ENCODE peak calls at places on chromosomes 6 and 20, in four cellular contexts. A is HCT116, U is H1, I is K562. J is an unnamed sample.
A peak's percentile ranks its signal among the peaks of the same experiment; 100 is the strongest.

GRCh38 chr20:4153251-4153650 is 137.9 kb upstream of the RNF24 start:
- DNase-seq in A (no peak), U (no peak), I (no peak), J (no peak)

GRCh38 chr20:561437-562231 is 18.0 kb upstream of the CSNK2A1 start:
- DNase-seq in A (peak; percentile 73), U (peak; percentile 83), I (peak; percentile 48), J (peak; percentile 39)

GRCh38 chr6:164346631-164347030 is 932.1 kb downstream of the QKI start:
- DNase-seq in A (no peak), U (no peak), I (peak; percentile 56), J (no peak)

GRCh38 chr20:36839150-36839549 is 36.8 kb upstream of the TLDC2 start:
- DNase-seq in A (no peak), U (no peak), I (no peak), J (no peak)

GRCh38 chr6:75849329-75850025 is 100.4 kb downstream of the MYO6 start:
- DNase-seq in A (no peak), U (no peak), I (no peak), J (peak; percentile 66)

GRCh38 chr6:32833599-32834155 is 4.9 kb downstream of the TAP2 start:
- DNase-seq in A (no peak), U (no peak), I (no peak), J (no peak)

GRCh38 chr6:35391240-35391968 is 49.0 kb downstream of the PPARD start:
- DNase-seq in A (peak; percentile 70), U (no peak), I (no peak), J (no peak)

GRCh38 chr20:10281911-10282310 is 63.3 kb downstream of the SNAP25 start:
- DNase-seq in A (no peak), U (no peak), I (no peak), J (no peak)

GRCh38 chr6:44386364-44386928 is 1.1 kb upstream of the CDC5L start:
- DNase-seq in A (no peak), U (no peak), I (no peak), J (peak; percentile 35)

GRCh38 chr20:34536798-34537394 is 20.7 kb downstream of the DYNLRB1 start:
- DNase-seq in A (no peak), U (peak; percentile 77), I (no peak), J (no peak)

GRCh38 chr6:11386323-11386722 is 151.2 kb upstream of the TMEM170B start:
- DNase-seq in A (no peak), U (no peak), I (no peak), J (no peak)

GRCh38 chr20:38473353-38473795 is 731 bp downstream of the RALGAPB start:
- DNase-seq in A (no peak), U (no peak), I (peak; percentile 61), J (peak; percentile 21)

GRCh38 chr20:63696311-63696627 is 183 bp upstream of the TNFRSF6B start:
- DNase-seq in A (peak; percentile 40), U (no peak), I (no peak), J (no peak)

GRCh38 chr20:43537921-43538854 is 20.6 kb upstream of the SGK2 start:
- DNase-seq in A (peak; percentile 24), U (peak; percentile 86), I (peak; percentile 75), J (peak; percentile 38)

GRCh38 chr6:89260310-89260709 is 43.2 kb upstream of the GABRR1 start:
- DNase-seq in A (no peak), U (peak; percentile 24), I (peak; percentile 20), J (no peak)

GRCh38 chr6:130381459-130382380 is 15.9 kb downstream of the TMEM200A start:
- DNase-seq in A (no peak), U (no peak), I (no peak), J (no peak)

GRCh38 chr6:145823322-145823944 is 8.8 kb upstream of the FBXO30 start:
- DNase-seq in A (no peak), U (no peak), I (no peak), J (no peak)

GRCh38 chr6:118581489-118581959 is 33.4 kb downstream of the PLN start:
- DNase-seq in A (no peak), U (no peak), I (peak; percentile 17), J (no peak)

GRCh38 chr6:39885691-39886090 is 48.6 kb downstream of the MOCS1 start:
- DNase-seq in A (no peak), U (no peak), I (no peak), J (no peak)

GRCh38 chr6:22068561-22069346 is 228.1 kb downstream of the PRL start:
- DNase-seq in A (no peak), U (no peak), I (no peak), J (no peak)

GRCh38 chr6:22943331-22943730 is 374.0 kb downstream of the HDGFL1 start:
- DNase-seq in A (no peak), U (no peak), I (no peak), J (no peak)

GRCh38 chr6:4774715-4775590 is 1.3 kb upstream of the CDYL start:
- DNase-seq in A (no peak), U (peak; percentile 73), I (no peak), J (peak; percentile 5)

GRCh38 chr6:38163186-38164130 is 343.9 kb downstream of the ZFAND3 start:
- DNase-seq in A (no peak), U (no peak), I (no peak), J (no peak)

GRCh38 chr20:33372993-33373441 is 28.3 kb downstream of the CDK5RAP1 start:
- DNase-seq in A (no peak), U (no peak), I (no peak), J (no peak)

GRCh38 chr6:30556964-30557682 is at the start of gene PRR3:
- DNase-seq in A (no peak), U (peak; percentile 92), I (peak; percentile 82), J (peak; percentile 66)
- TF ChIP-seq POLR2A in A (peak; percentile 21), U (peak; percentile 89), I (peak; percentile 94), J (no peak)

DNA sequence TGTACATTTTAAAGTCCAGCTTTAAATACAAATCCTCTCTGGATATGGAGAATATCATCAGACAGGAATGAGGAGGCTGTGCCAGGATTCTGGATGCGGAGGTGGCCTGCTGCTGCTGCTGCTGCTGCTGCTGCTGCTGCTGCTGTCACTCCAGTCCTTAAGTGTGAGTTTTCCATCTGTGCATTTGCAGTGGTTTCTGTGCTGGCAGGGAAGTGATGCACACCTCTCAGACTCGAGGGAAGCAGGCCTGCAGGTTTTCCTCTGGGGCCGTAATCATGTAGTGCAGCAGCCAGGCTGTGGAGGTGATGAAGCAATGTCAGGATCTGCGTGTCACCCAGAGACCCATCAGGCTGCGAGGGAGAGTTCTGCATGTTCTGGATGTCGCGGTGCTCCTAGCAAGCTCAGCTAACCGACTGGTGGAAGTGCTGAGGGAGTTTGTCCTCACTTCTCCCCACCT is 32.0 kb downstream of the CFAP61 start:
- DNase-seq in A (no peak), U (no peak), I (no peak), J (no peak)
- TF ChIP-seq POLR2AphosphoS5 in A (no peak), U (no peak), I (no peak), J (no peak)

GRCh38 chr6:42419490-42420280 is 32.0 kb downstream of the TRERF1 start:
- DNase-seq in A (no peak), U (no peak), I (no peak), J (no peak)
- TF ChIP-seq CTCF in A (peak; percentile 18), U (peak; percentile 37), I (peak; percentile 44), J (no peak)

DNA sequence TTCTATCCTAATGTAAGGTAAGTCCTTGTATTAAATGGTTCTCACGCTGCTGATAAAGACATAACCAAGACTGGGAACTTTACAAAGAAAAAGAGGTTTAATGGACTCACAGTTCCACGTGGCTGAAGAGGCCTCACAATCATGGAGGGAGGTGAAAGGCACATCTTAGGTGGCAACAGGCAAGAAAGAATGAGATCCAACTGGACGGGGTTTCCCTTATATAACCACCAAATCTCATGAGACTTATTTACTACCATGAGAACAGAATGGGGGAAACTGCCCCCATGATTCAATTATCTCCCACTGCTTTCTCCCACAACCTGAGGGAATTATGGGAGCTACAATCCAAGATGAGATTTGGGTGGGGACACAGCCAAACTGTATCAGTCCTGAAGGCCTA is 136.6 kb downstream of the HTR1B start:
- DNase-seq in A (no peak), U (no peak), I (no peak), J (no peak)
- TF ChIP-seq POLR2A in A (no peak), U (no peak), I (no peak), J (no peak)

GRCh38 chr6:108622601-108623335 is 62.1 kb downstream of the FOXO3 start:
- DNase-seq in A (no peak), U (no peak), I (no peak), J (no peak)
- TF ChIP-seq POLR2AphosphoS5 in A (no peak), U (no peak), I (no peak), J (no peak)

GRCh38 chr6:159178847-159179246 is 9.6 kb downstream of the FNDC1 start:
- DNase-seq in A (no peak), U (no peak), I (no peak), J (no peak)
- TF ChIP-seq CTCF in A (no peak), U (no peak), I (no peak), J (no peak)

DNA sequence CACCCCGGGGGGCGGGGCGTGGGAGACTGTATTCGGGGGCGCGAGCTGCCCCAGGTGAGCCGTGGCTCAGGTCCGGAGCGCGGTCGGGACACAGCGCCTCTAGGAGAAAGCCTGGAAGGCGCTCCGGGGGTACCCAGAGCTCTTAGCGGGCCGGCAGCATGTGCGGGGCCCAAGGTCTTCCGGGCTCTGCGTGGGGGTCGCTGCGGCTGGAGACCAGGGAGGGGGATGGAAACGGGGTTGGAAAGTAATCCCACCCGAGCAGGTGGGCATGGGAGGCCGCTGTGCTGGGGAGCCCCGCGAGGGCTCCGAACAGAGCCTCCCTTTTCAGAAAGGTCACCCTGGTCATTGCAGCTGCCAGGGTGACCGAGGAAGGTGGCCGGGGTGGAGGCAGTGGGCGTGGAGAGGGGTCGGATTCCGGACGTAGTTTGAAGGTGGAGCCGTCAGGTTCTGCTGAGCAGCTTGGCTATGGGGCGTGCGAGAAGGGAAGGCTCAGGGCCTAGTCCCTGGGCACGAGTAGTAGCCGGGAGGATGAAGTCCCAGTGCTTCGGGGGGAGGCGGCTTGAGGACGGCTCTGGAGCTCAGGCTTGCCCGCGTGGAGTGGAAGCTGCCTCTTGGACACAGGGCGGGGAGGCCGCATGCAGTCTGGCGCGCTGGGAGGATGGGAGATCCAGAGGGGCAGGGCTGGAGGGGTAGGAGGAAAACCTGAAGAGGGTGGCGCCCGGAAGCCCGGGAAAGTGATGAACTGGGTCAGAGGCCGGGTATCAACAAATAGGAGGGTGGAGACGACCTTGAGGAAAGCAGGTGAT is at the start of gene SIRT5:
- DNase-seq in A (peak; percentile 85), U (peak; percentile 88), I (peak; percentile 77), J (peak; percentile 71)
- TF ChIP-seq POLR2A in A (peak; percentile 88), U (peak; percentile 68), I (peak; percentile 96), J (peak; percentile 79)

DNA sequence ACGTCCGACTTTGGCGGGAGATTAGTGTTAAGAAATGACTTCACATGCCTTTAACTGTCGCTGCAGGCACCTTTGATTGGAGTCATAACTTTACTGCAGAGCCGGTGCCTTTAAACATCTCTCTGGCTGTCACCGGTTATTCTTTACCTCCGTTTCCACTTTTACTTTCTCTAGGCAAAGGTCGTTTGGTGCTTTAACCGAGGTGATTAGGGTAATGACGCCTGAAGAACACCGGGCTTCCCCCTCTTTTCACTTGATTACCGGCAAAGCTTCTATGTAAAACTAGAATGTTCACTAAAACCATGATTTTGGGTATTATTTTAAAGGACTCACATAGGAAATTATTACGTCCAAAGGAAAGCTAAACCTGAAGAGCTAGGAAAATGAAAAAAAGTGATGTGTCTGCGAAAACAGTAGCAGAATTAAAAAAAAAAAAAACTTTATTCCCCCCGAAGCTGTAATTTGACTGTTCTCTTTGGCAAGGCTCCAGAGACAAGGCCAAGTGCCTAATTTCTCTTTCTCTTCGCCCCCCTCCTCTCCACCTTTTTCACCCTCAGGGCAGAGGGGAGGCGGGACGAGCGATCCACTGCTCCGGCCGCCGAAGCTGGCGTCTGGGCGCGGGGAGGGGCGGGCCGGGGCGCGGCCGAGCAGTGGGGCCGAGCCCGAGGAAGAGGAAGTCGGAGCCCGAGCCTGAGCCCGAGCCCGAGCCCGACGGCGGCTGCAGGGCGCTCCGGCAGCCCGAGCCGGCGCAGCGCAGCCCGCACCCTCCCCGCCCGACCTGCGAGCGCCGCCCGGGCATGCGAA is at the start of gene PLEKHG1:
- DNase-seq in A (peak; percentile 12), U (peak; percentile 80), I (peak; percentile 32), J (peak; percentile 39)
- TF ChIP-seq POLR2AphosphoS5 in A (peak; percentile 68), U (no peak), I (no peak), J (no peak)

GRCh38 chr6:159042003-159042823 is 2.6 kb downstream of the TAGAP start:
- DNase-seq in A (peak; percentile 68), U (peak; percentile 73), I (peak; percentile 83), J (peak; percentile 68)
- TF ChIP-seq CTCF in A (peak; percentile 99), U (peak; percentile 92), I (peak; percentile 97), J (peak; percentile 92)

J was measured in prostate gland.